ENCODE peak calls at places on chromosomes 2 and 18, in seven cellular contexts. M, D, Q, F, S, K and Z are unnamed samples.

GRCh38 chr18:35038881-35039491 is 2.2 kb upstream of the MAPRE2 start:
- DNase-seq in M (no peak), D (no peak), Q (no peak), F (no peak), S (no peak), K (no peak), Z (no peak)

GRCh38 chr2:196601430-196602306 is 37.8 kb upstream of the CCDC150 start:
- DNase-seq in M (peak; percentile 87), D (peak; percentile 67), Q (no peak), F (no peak), S (peak; percentile 87), K (no peak), Z (no peak)

GRCh38 chr2:65232636-65233035 is 5.0 kb downstream of the ACTR2 start:
- DNase-seq in M (no peak), D (no peak), Q (no peak), F (no peak), S (no peak), K (no peak), Z (no peak)

GRCh38 chr2:25420820-25421237 is 79.1 kb upstream of the DNMT3A start:
- DNase-seq in M (no peak), D (no peak), Q (no peak), F (peak; percentile 93), S (no peak), K (no peak), Z (no peak)

GRCh38 chr2:23497063-23497462 is 112.1 kb downstream of the KLHL29 start:
- DNase-seq in M (no peak), D (no peak), Q (no peak), F (no peak), S (no peak), K (no peak), Z (no peak)

GRCh38 chr2:28394331-28394877 is 1.7 kb downstream of the FOSL2 start:
- DNase-seq in M (no peak), D (no peak), Q (no peak), F (no peak), S (no peak), K (no peak), Z (peak; percentile 66)

GRCh38 chr2:25894135-25894830 is 16.0 kb upstream of the ASXL2 start:
- DNase-seq in M (peak; percentile 47), D (no peak), Q (peak; percentile 49), F (no peak), S (no peak), K (no peak), Z (no peak)

GRCh38 chr2:68689553-68690537 is 44.8 kb upstream of the ARHGAP25 start:
- DNase-seq in M (no peak), D (no peak), Q (no peak), F (peak; percentile 85), S (no peak), K (no peak), Z (no peak)

GRCh38 chr2:240579771-240580614 is 6.5 kb upstream of the CAPN10 start:
- DNase-seq in M (no peak), D (peak; percentile 66), Q (peak; percentile 96), F (peak; percentile 62), S (peak; percentile 77), K (no peak), Z (no peak)

GRCh38 chr2:225584821-225585220 is 185.3 kb downstream of the NYAP2 start:
- DNase-seq in M (peak; percentile 53), D (no peak), Q (no peak), F (no peak), S (peak; percentile 10), K (no peak), Z (no peak)

GRCh38 chr2:165627463-165627862 is 158.0 kb downstream of the CSRNP3 start:
- DNase-seq in M (no peak), D (no peak), Q (no peak), F (no peak), S (no peak), K (no peak), Z (no peak)

GRCh38 chr2:239222346-239223028 is 178.3 kb downstream of the HDAC4 start:
- DNase-seq in M (no peak), D (no peak), Q (no peak), F (no peak), S (no peak), K (no peak), Z (no peak)

GRCh38 chr2:159608723-159609308 is 7.5 kb downstream of the BAZ2B start:
- DNase-seq in M (no peak), D (no peak), Q (no peak), F (no peak), S (no peak), K (no peak), Z (no peak)

GRCh38 chr18:70329076-70329475 is 40.2 kb downstream of the SOCS6 start:
- DNase-seq in M (no peak), D (no peak), Q (no peak), F (no peak), S (no peak), K (no peak), Z (no peak)

GRCh38 chr2:24210106-24210455 is 35.2 kb downstream of the FAM228A start:
- DNase-seq in M (no peak), D (no peak), Q (no peak), F (no peak), S (no peak), K (no peak), Z (no peak)

GRCh38 chr2:192161670-192162290 is 33.0 kb downstream of the TMEFF2 start:
- DNase-seq in M (no peak), D (no peak), Q (no peak), F (no peak), S (no peak), K (no peak), Z (no peak)

GRCh38 chr2:207763308-207763707 is 6.4 kb downstream of the FZD5 start:
- DNase-seq in M (no peak), D (no peak), Q (no peak), F (no peak), S (no peak), K (no peak), Z (no peak)

GRCh38 chr2:207765960-207766582 is 3.6 kb downstream of the FZD5 start:
- DNase-seq in M (no peak), D (peak; percentile 53), Q (no peak), F (no peak), S (no peak), K (no peak), Z (no peak)

GRCh38 chr2:207765541-207765940 is 4.2 kb downstream of the FZD5 start:
- DNase-seq in M (no peak), D (peak; percentile 83), Q (peak; percentile 92), F (no peak), S (no peak), K (no peak), Z (no peak)

GRCh38 chr2:207762146-207762545 is 7.6 kb downstream of the FZD5 start:
- DNase-seq in M (no peak), D (no peak), Q (no peak), F (no peak), S (no peak), K (no peak), Z (no peak)

GRCh38 chr2:207764096-207764630 is 5.5 kb downstream of the FZD5 start:
- DNase-seq in M (no peak), D (no peak), Q (no peak), F (no peak), S (no peak), K (no peak), Z (no peak)
- TF ChIP-seq JUND in M (no peak), D (no peak), Q (no peak), F (no peak), S (no peak), K (no peak), Z (no peak)

DNA sequence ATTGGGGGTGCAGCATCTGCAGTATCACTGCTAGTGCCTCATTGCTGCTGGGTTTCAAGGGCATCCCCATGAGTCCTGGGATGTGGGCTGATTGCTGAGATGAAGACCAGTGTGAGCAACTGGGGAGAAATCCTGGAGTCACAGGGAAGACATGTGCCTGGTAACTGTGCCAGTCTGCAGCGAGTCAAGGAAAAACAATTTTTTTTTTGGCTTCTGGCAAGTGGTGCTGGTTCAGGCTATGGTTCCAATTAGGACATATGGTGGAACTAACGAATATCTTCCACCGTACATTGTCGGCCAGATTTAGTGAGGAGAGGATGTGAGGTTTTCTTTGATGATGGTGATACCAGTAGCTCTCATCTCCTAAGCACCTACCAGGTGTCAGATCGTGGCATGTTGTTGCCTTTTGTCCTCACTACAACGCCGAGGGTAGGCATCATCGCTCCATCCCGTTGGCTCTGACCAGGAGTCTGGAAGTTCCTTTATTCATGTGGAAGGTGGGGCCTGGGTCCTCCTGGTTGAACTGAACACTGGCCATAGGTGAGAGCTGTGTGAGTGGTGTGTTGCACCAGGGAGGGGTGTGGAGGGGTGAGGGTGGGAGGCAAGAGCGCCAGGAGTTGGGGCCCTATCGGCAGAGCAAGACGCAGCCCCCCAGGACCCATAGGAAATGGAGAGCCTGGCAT is 118.0 kb upstream of the HS6ST1 start:
- DNase-seq in M (no peak), D (no peak), Q (no peak), F (no peak), S (no peak), K (no peak), Z (no peak)
- TF ChIP-seq JUND in M (no peak), D (no peak), Q (no peak), F (no peak), S (no peak), K (no peak), Z (no peak)

GRCh38 chr2:15943378-15943851 is 3.1 kb downstream of the MYCN start:
- DNase-seq in M (peak; percentile 94), D (peak; percentile 14), Q (no peak), F (no peak), S (no peak), K (no peak), Z (no peak)
- TF ChIP-seq JUND in M (no peak), D (no peak), Q (no peak), F (no peak), S (no peak), K (no peak), Z (no peak)

GRCh38 chr2:208781166-208781565 is 374.6 kb downstream of the PTH2R start:
- DNase-seq in M (no peak), D (no peak), Q (no peak), F (no peak), S (no peak), K (no peak), Z (no peak)

GRCh38 chr2:208782097-208782496 is 375.5 kb downstream of the PTH2R start:
- DNase-seq in M (no peak), D (no peak), Q (no peak), F (no peak), S (no peak), K (no peak), Z (no peak)

DNA sequence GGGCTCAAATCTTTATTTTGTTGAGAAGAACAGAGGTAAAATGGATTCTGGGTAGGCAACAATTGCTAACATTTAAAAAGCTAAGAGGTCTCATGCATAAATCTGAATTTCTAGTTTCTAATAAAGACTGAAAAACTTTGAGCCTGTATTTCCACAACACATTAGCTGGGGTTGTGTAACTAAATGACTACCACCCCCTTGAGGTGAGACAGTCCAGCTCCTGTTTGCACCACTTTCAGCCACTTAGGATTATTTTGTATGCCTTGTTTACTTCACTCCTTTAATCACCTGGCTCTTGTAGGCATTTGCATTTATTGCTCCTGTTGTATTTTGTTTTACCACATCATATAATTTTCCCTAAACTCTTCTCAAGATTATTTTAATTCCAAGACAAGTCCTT is 376.6 kb downstream of the PTH2R start:
- DNase-seq in M (no peak), D (peak; percentile 5), Q (peak; percentile 7), F (no peak), S (peak; percentile 7), K (no peak), Z (no peak)
- TF ChIP-seq JUND in M (no peak), D (no peak), Q (no peak), F (no peak), S (no peak), K (no peak), Z (no peak)